ENCODE peak calls at places on chromosomes 4 and X, in ten cellular contexts. D, G, P, W, M, E, A, B, N and J are unnamed samples.

GRCh38 chr4:140152760-140153418 is 1.1 kb downstream of the MAML3 start:
- DNase-seq in D (peak), G (peak), P (no peak), W (peak), M (peak), E (peak), A (peak), B (peak), N (peak), J (peak)

GRCh38 chr4:44908565-44908964 is 182.2 kb upstream of the GNPDA2 start:
- DNase-seq in D (no peak), G (no peak), P (no peak), W (no peak), M (no peak), E (no peak), A (no peak), B (no peak), N (no peak), J (no peak)

GRCh38 chrX:40996886-40997530 is 88.2 kb upstream of the USP9X start:
- DNase-seq in D (no peak), G (no peak), P (peak), W (peak), M (no peak), E (no peak), A (no peak), B (peak), N (no peak), J (no peak)

GRCh38 chr4:2080429-2081300 is 21.5 kb downstream of the NAT8L start:
- DNase-seq in D (no peak), G (peak), P (no peak), W (no peak), M (peak), E (no peak), A (peak), B (no peak), N (no peak), J (no peak)

GRCh38 chr4:130026185-130026584 is 930.2 kb downstream of the C4orf33 start:
- DNase-seq in D (no peak), G (no peak), P (no peak), W (no peak), M (no peak), E (no peak), A (no peak), B (no peak), N (no peak), J (no peak)

GRCh38 chr4:14529653-14530052 is 472.6 kb upstream of the CPEB2 start:
- DNase-seq in D (no peak), G (no peak), P (no peak), W (peak), M (no peak), E (no peak), A (no peak), B (no peak), N (no peak), J (no peak)

GRCh38 chrX:23694606-23695005 is 27.3 kb downstream of the PRDX4 start:
- DNase-seq in D (peak), G (no peak), P (peak), W (peak), M (no peak), E (peak), A (peak), B (peak), N (peak), J (peak)

GRCh38 chr4:68895561-68896198 is 55.9 kb downstream of the UGT2A3 start:
- DNase-seq in D (no peak), G (no peak), P (no peak), W (no peak), M (no peak), E (no peak), A (no peak), B (no peak), N (no peak), J (no peak)

GRCh38 chr4:99202536-99202935 is 16.5 kb downstream of the ADH6 start:
- DNase-seq in D (no peak), G (no peak), P (no peak), W (peak), M (no peak), E (no peak), A (peak), B (peak), N (peak), J (no peak)

GRCh38 chrX:53481816-53482485 is 47.8 kb upstream of the HSD17B10 start:
- DNase-seq in D (no peak), G (no peak), P (peak), W (peak), M (no peak), E (peak), A (peak), B (peak), N (no peak), J (peak)

GRCh38 chrX:123171781-123172180 is 12.3 kb upstream of the GRIA3 start:
- DNase-seq in D (no peak), G (no peak), P (no peak), W (peak), M (no peak), E (no peak), A (no peak), B (peak), N (no peak), J (no peak)

GRCh38 chrX:70504772-70505450 is 60.3 kb downstream of the DLG3 start:
- DNase-seq in D (no peak), G (no peak), P (no peak), W (no peak), M (no peak), E (no peak), A (no peak), B (no peak), N (no peak), J (no peak)

GRCh38 chr4:70577220-70577927 is 14.7 kb upstream of the AMBN start:
- DNase-seq in D (no peak), G (no peak), P (no peak), W (no peak), M (no peak), E (no peak), A (no peak), B (no peak), N (no peak), J (no peak)

GRCh38 chr4:156581693-156582092 is 389.9 kb downstream of the PDGFC start:
- DNase-seq in D (no peak), G (no peak), P (no peak), W (no peak), M (no peak), E (no peak), A (no peak), B (no peak), N (no peak), J (no peak)

GRCh38 chrX:15441464-15441863 is 51.7 kb downstream of the PIR start:
- DNase-seq in D (peak), G (no peak), P (no peak), W (no peak), M (no peak), E (no peak), A (no peak), B (no peak), N (no peak), J (no peak)

GRCh38 chrX:47587091-47587891 is 5.1 kb downstream of the TIMP1 start:
- DNase-seq in D (no peak), G (no peak), P (no peak), W (no peak), M (no peak), E (no peak), A (no peak), B (peak), N (no peak), J (peak)

GRCh38 chr4:88585908-88586307 is 6.4 kb upstream of the HERC3 start:
- DNase-seq in D (no peak), G (no peak), P (no peak), W (no peak), M (no peak), E (no peak), A (no peak), B (peak), N (no peak), J (no peak)

GRCh38 chr4:168480991-168481588 is 798 bp upstream of the DDX60L start:
- DNase-seq in D (no peak), G (no peak), P (peak), W (peak), M (no peak), E (peak), A (peak), B (peak), N (no peak), J (peak)

GRCh38 chr4:39770471-39770870 is 72.5 kb downstream of the UBE2K start:
- DNase-seq in D (no peak), G (no peak), P (no peak), W (no peak), M (no peak), E (no peak), A (no peak), B (no peak), N (no peak), J (no peak)

GRCh38 chr4:76545161-76545884 is 110.3 kb downstream of the SHROOM3 start:
- DNase-seq in D (no peak), G (no peak), P (no peak), W (no peak), M (no peak), E (no peak), A (no peak), B (no peak), N (no peak), J (no peak)

GRCh38 chrX:120727503-120727902 is 97.6 kb upstream of the C1GALT1C1 start:
- DNase-seq in D (no peak), G (no peak), P (no peak), W (no peak), M (no peak), E (no peak), A (no peak), B (no peak), N (no peak), J (no peak)

GRCh38 chrX:115679460-115679859 is 118.5 kb downstream of the PLS3 start:
- DNase-seq in D (no peak), G (no peak), P (peak), W (peak), M (no peak), E (no peak), A (no peak), B (peak), N (no peak), J (no peak)

GRCh38 chr4:13577660-13578059 is 33.4 kb upstream of the NKX3-2 start:
- DNase-seq in D (no peak), G (no peak), P (no peak), W (no peak), M (no peak), E (no peak), A (no peak), B (no peak), N (no peak), J (no peak)

GRCh38 chrX:136780738-136781137 is at the start of gene ARHGEF6:
- DNase-seq in D (no peak), G (no peak), P (no peak), W (no peak), M (no peak), E (peak), A (peak), B (peak), N (no peak), J (no peak)

GRCh38 chrX:136780241-136780640 is 491 bp downstream of the ARHGEF6 start:
- DNase-seq in D (no peak), G (no peak), P (no peak), W (no peak), M (no peak), E (no peak), A (no peak), B (peak), N (no peak), J (no peak)

GRCh38 chrX:136784231-136784630 is 3.5 kb upstream of the ARHGEF6 start:
- DNase-seq in D (no peak), G (no peak), P (no peak), W (no peak), M (no peak), E (no peak), A (no peak), B (no peak), N (no peak), J (no peak)

GRCh38 chrX:136781180-136781797 is 557 bp upstream of the ARHGEF6 start:
- DNase-seq in D (peak), G (no peak), P (no peak), W (peak), M (no peak), E (no peak), A (no peak), B (peak), N (no peak), J (no peak)

DNA sequence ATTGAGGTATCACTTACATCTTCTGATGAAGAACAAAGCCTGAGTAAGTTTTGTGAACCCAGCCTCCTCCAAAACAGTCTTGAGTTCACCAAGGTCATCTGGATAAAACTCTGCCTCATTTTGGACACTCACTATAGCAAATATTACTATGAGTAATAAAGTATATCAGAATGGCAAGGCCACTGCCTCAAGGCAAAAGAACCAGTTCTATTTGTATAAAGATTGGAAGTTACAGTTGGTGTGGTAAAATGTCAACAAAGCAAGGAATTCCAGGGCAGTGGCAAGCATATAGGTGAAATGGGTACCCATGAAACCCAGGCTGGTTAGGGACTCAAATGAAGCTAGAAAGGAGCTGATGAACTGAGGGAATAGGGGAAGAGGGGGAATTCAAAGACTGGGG is 2.4 kb upstream of the ARHGEF6 start:
- DNase-seq in D (no peak), G (no peak), P (no peak), W (no peak), M (no peak), E (no peak), A (no peak), B (no peak), N (no peak), J (no peak)
- H3K27ac ChIP-seq in D (no peak), G (no peak), P (no peak), W (no peak), M (no peak), E (no peak), A (no peak), B (no peak), N (no peak), J (no peak)

DNA sequence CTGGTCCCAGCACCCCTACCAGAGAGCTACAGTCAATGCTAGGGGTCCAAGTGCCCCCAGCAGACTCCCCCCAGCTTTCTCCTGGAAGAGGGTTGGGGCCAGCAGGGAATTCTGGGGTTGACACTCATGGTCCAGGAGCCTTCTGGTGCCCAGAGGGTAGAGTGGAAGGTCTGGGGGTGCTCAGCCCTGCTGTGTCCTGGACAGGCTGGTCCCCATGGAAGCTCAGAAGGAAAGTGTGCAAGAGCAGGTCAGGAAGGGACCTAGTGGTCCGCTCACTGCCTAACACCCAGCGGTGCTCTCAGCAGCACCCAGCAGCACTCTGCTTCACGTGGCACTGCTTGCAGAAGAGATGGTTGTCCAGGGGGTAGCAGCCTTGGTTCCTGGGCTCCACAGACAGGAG is 6.9 kb downstream of the TEX13C start:
- DNase-seq in D (no peak), G (no peak), P (no peak), W (no peak), M (no peak), E (no peak), A (no peak), B (no peak), N (no peak), J (no peak)
- H3K27ac ChIP-seq in D (no peak), G (no peak), P (no peak), W (no peak), M (no peak), E (no peak), A (no peak), B (no peak), N (no peak), J (no peak)

DNA sequence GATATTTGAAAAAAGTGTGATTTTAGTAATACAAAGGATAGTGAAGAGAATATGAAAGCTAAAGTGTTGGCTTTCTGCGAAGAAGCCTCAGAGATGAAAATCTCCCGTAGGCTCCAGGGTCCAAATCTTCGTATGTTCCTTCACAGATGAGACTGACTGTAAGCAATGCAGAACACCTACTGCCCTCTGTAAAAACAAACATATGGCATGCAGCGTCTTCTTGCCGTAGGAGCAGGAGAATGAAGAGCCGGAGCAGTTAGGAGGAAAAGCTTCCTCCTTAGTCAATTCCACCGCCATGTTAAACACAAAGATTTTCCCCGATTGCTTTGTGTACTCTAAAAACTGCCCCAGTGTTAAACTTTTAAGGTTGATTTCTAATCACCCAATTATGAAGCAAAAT is 22.5 kb downstream of the RWDD4 start:
- DNase-seq in D (no peak), G (no peak), P (no peak), W (no peak), M (no peak), E (no peak), A (peak), B (no peak), N (no peak), J (no peak)
- H3K27ac ChIP-seq in D (no peak), G (peak), P (no peak), W (no peak), M (no peak), E (no peak), A (peak), B (no peak), N (no peak), J (no peak)

GRCh38 chr4:80295331-80295730 is 28.9 kb downstream of the FGF5 start:
- DNase-seq in D (no peak), G (no peak), P (no peak), W (no peak), M (no peak), E (no peak), A (no peak), B (no peak), N (no peak), J (no peak)
- H3K27ac ChIP-seq in D (no peak), G (no peak), P (no peak), W (no peak), M (no peak), E (no peak), A (no peak), B (peak), N (no peak), J (no peak)

DNA sequence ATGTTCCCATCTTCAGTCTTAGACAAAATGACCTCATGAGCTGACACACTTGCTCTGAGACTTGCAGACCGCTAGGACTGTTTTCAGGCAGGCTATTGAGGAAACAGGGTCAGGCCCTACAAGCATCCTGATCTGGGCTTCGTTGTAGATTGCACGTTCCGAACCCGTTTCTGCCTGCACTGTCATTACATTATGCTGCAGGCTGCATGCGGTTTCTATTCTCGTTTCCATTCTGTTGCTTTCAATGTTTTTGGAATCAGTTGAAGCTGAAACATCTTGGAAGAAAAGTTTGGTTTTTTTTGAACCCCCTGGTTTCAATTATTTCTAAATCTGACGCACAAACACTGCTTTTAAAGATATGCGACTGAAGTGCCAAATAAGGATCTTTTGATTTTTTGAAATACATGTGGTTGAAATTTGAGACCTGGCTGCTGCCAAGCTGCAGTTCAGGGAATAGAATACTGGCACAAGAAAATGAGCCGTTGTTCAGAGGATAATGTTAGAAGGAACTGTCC is 716.1 kb upstream of the INTU start:
- DNase-seq in D (no peak), G (no peak), P (no peak), W (peak), M (no peak), E (no peak), A (peak), B (peak), N (no peak), J (no peak)
- H3K27ac ChIP-seq in D (no peak), G (peak), P (no peak), W (no peak), M (no peak), E (no peak), A (no peak), B (peak), N (no peak), J (no peak)